ENCODE peak calls at places on chromosome 22, in six cellular contexts. One of them, this sample, is unnamed.

GRCh38 chr22:36197065-36197440 is 4.6 kb downstream of the APOL4 start:
- DNase-seq in IMR-90: peak
- DNase-seq in heart right ventricle: no peak
- DNase-seq in CD8-positive, alpha-beta T cell: no peak
- DNase-seq in cardiac muscle cell: peak
- DNase-seq in HL-60: no peak
- DNase-seq in this sample: peak

GRCh38 chr22:19052941-19053551 is 69.2 kb downstream of the DGCR2 start:
- DNase-seq in IMR-90: no peak
- DNase-seq in heart right ventricle: no peak
- DNase-seq in CD8-positive, alpha-beta T cell: no peak
- DNase-seq in cardiac muscle cell: no peak
- DNase-seq in HL-60: no peak
- DNase-seq in this sample: no peak

GRCh38 chr22:19223110-19223509 is 44.6 kb upstream of the SLC25A1 start:
- DNase-seq in IMR-90: no peak
- DNase-seq in heart right ventricle: no peak
- DNase-seq in CD8-positive, alpha-beta T cell: no peak
- DNase-seq in cardiac muscle cell: no peak
- DNase-seq in HL-60: no peak
- DNase-seq in this sample: no peak

GRCh38 chr22:30605449-30606110 is 1.4 kb upstream of the TCN2 start:
- DNase-seq in IMR-90: peak
- DNase-seq in heart right ventricle: peak
- DNase-seq in CD8-positive, alpha-beta T cell: peak
- DNase-seq in cardiac muscle cell: peak
- DNase-seq in HL-60: peak
- DNase-seq in this sample: peak

GRCh38 chr22:44026630-44027511 is 2.8 kb downstream of the PARVB start:
- DNase-seq in IMR-90: peak
- DNase-seq in heart right ventricle: peak
- DNase-seq in CD8-positive, alpha-beta T cell: peak
- DNase-seq in cardiac muscle cell: peak
- DNase-seq in HL-60: peak
- DNase-seq in this sample: peak

GRCh38 chr22:30298005-30298701 is 8.8 kb upstream of the CASTOR1 start:
- DNase-seq in IMR-90: no peak
- DNase-seq in heart right ventricle: no peak
- DNase-seq in CD8-positive, alpha-beta T cell: no peak
- DNase-seq in cardiac muscle cell: no peak
- DNase-seq in HL-60: no peak
- DNase-seq in this sample: no peak

GRCh38 chr22:30640839-30641430 is 5.4 kb downstream of the SLC35E4 start:
- DNase-seq in IMR-90: no peak
- DNase-seq in heart right ventricle: no peak
- DNase-seq in CD8-positive, alpha-beta T cell: no peak
- DNase-seq in cardiac muscle cell: no peak
- DNase-seq in HL-60: no peak
- DNase-seq in this sample: no peak

GRCh38 chr22:45192701-45193187 is 29.0 kb downstream of the NUP50 start:
- DNase-seq in IMR-90: no peak
- DNase-seq in heart right ventricle: no peak
- DNase-seq in CD8-positive, alpha-beta T cell: no peak
- DNase-seq in cardiac muscle cell: no peak
- DNase-seq in HL-60: no peak
- DNase-seq in this sample: no peak

GRCh38 chr22:31983911-31984661 is 39.8 kb downstream of the YWHAH start:
- DNase-seq in IMR-90: no peak
- DNase-seq in heart right ventricle: no peak
- DNase-seq in CD8-positive, alpha-beta T cell: no peak
- DNase-seq in cardiac muscle cell: peak
- DNase-seq in HL-60: no peak
- DNase-seq in this sample: no peak

GRCh38 chr22:43166132-43166930 is 15.0 kb downstream of the TSPO start:
- DNase-seq in IMR-90: no peak
- DNase-seq in heart right ventricle: no peak
- DNase-seq in CD8-positive, alpha-beta T cell: no peak
- DNase-seq in cardiac muscle cell: no peak
- DNase-seq in HL-60: no peak
- DNase-seq in this sample: no peak

GRCh38 chr22:44550666-44551491 is 52.8 kb upstream of the RTL6 start:
- DNase-seq in IMR-90: peak
- DNase-seq in heart right ventricle: peak
- DNase-seq in CD8-positive, alpha-beta T cell: no peak
- DNase-seq in cardiac muscle cell: peak
- DNase-seq in HL-60: no peak
- DNase-seq in this sample: no peak

GRCh38 chr22:19036523-19037273 is 85.5 kb downstream of the DGCR2 start:
- DNase-seq in IMR-90: peak
- DNase-seq in heart right ventricle: no peak
- DNase-seq in CD8-positive, alpha-beta T cell: no peak
- DNase-seq in cardiac muscle cell: peak
- DNase-seq in HL-60: peak
- DNase-seq in this sample: peak

GRCh38 chr22:48143856-48144255 is 1381.4 kb downstream of the TBC1D22A start:
- DNase-seq in IMR-90: no peak
- DNase-seq in heart right ventricle: no peak
- DNase-seq in CD8-positive, alpha-beta T cell: no peak
- DNase-seq in cardiac muscle cell: no peak
- DNase-seq in HL-60: no peak
- DNase-seq in this sample: no peak
- H3K4me3 ChIP-seq in IMR-90: no peak
- H3K4me3 ChIP-seq in heart right ventricle: no peak
- H3K4me3 ChIP-seq in CD8-positive, alpha-beta T cell: no peak
- H3K4me3 ChIP-seq in cardiac muscle cell: no peak
- H3K4me3 ChIP-seq in HL-60: no peak
- H3K4me3 ChIP-seq in this sample: no peak

GRCh38 chr22:24145446-24146189 is 35.7 kb upstream of the SUSD2 start:
- DNase-seq in IMR-90: no peak
- DNase-seq in heart right ventricle: no peak
- DNase-seq in CD8-positive, alpha-beta T cell: no peak
- DNase-seq in cardiac muscle cell: no peak
- DNase-seq in HL-60: no peak
- DNase-seq in this sample: no peak
- H3K4me3 ChIP-seq in IMR-90: no peak
- H3K4me3 ChIP-seq in heart right ventricle: no peak
- H3K4me3 ChIP-seq in CD8-positive, alpha-beta T cell: no peak
- H3K4me3 ChIP-seq in cardiac muscle cell: no peak
- H3K4me3 ChIP-seq in HL-60: no peak
- H3K4me3 ChIP-seq in this sample: no peak

DNA sequence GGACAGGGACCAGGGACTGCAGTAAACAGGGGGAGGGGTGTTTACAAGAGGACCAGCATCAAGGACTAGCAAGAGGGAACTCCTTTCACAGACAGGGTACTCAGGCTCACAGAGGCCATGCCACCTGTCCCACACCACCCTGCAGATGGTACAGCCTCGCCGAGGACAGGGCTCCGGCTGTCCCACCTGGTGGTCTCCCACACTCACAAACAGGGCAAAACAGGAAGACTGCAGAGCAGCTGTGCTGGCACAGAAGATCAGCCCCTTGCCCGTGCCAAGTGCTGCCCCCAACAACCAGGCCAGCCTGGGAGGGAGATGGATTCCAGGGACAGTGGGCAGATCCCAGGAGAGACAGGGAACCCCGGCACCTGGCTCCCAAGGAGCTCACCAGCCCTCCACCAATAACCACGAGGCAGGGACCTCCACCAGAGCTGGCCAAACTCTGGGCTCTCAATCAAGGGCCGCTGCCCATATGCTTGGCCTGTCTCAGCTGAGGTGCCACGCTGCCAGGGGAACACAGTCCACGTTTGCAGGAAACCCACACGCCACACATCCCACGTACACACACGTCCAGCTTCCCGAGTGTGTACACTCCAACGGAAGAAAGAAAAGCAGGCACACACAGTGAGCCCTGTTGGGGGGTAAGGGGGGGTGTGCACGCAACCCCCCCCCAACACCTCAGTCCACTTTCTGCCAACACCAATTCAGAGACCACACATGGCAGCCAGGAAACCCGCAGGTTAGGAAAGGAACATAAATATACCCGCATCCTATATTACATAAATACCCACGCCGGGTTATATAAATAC is 2.0 kb downstream of the CSNK1E start:
- DNase-seq in IMR-90: peak
- DNase-seq in heart right ventricle: peak
- DNase-seq in CD8-positive, alpha-beta T cell: peak
- DNase-seq in cardiac muscle cell: peak
- DNase-seq in HL-60: no peak
- DNase-seq in this sample: no peak
- H3K4me3 ChIP-seq in IMR-90: peak
- H3K4me3 ChIP-seq in heart right ventricle: peak
- H3K4me3 ChIP-seq in CD8-positive, alpha-beta T cell: peak
- H3K4me3 ChIP-seq in cardiac muscle cell: peak
- H3K4me3 ChIP-seq in HL-60: peak
- H3K4me3 ChIP-seq in this sample: peak

DNA sequence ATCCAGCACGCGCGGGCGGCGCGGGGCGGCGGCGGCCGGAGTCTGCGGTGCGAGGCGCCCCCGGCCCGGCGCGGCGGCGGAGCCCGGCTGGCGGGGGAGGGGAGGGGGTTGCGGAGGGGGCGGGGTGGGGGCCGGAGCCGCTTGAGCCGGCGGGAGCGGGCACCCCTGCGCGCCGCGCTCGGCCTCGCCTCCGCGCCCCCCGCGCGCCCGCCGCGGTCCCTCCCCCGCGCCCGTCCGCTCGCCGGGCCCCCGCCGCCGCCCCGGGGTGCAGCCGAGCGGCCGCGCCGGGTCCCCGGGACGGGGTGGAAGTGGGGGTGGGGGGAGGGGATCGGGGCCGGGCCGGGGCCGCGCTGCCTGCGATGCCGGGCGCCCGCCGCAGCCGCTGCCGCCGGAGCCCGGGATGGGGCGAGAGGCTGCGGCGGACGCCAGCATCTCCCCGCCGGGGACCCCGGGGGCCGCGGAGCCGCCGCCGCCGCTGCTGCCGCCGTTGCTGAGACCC is 284 bp downstream of the MGAT3 start:
- DNase-seq in IMR-90: no peak
- DNase-seq in heart right ventricle: no peak
- DNase-seq in CD8-positive, alpha-beta T cell: no peak
- DNase-seq in cardiac muscle cell: no peak
- DNase-seq in HL-60: no peak
- DNase-seq in this sample: no peak
- H3K4me3 ChIP-seq in IMR-90: peak
- H3K4me3 ChIP-seq in heart right ventricle: peak
- H3K4me3 ChIP-seq in CD8-positive, alpha-beta T cell: no peak
- H3K4me3 ChIP-seq in cardiac muscle cell: peak
- H3K4me3 ChIP-seq in HL-60: no peak
- H3K4me3 ChIP-seq in this sample: peak

GRCh38 chr22:47612136-47612910 is 849.9 kb downstream of the TBC1D22A start:
- DNase-seq in IMR-90: no peak
- DNase-seq in heart right ventricle: no peak
- DNase-seq in CD8-positive, alpha-beta T cell: no peak
- DNase-seq in cardiac muscle cell: no peak
- DNase-seq in HL-60: no peak
- DNase-seq in this sample: no peak

GRCh38 chr22:47616396-47617020 is 854.1 kb downstream of the TBC1D22A start:
- DNase-seq in IMR-90: no peak
- DNase-seq in heart right ventricle: no peak
- DNase-seq in CD8-positive, alpha-beta T cell: no peak
- DNase-seq in cardiac muscle cell: no peak
- DNase-seq in HL-60: no peak
- DNase-seq in this sample: no peak

GRCh38 chr22:47610766-47611165 is 848.3 kb downstream of the TBC1D22A start:
- DNase-seq in IMR-90: no peak
- DNase-seq in heart right ventricle: no peak
- DNase-seq in CD8-positive, alpha-beta T cell: no peak
- DNase-seq in cardiac muscle cell: no peak
- DNase-seq in HL-60: no peak
- DNase-seq in this sample: no peak

GRCh38 chr22:47615051-47615450 is 852.6 kb downstream of the TBC1D22A start:
- DNase-seq in IMR-90: no peak
- DNase-seq in heart right ventricle: no peak
- DNase-seq in CD8-positive, alpha-beta T cell: no peak
- DNase-seq in cardiac muscle cell: no peak
- DNase-seq in HL-60: no peak
- DNase-seq in this sample: no peak

GRCh38 chr22:47613606-47614350 is 851.3 kb downstream of the TBC1D22A start:
- DNase-seq in IMR-90: no peak
- DNase-seq in heart right ventricle: no peak
- DNase-seq in CD8-positive, alpha-beta T cell: no peak
- DNase-seq in cardiac muscle cell: no peak
- DNase-seq in HL-60: no peak
- DNase-seq in this sample: no peak
- H3K4me3 ChIP-seq in IMR-90: no peak
- H3K4me3 ChIP-seq in heart right ventricle: no peak
- H3K4me3 ChIP-seq in CD8-positive, alpha-beta T cell: no peak
- H3K4me3 ChIP-seq in cardiac muscle cell: no peak
- H3K4me3 ChIP-seq in HL-60: no peak
- H3K4me3 ChIP-seq in this sample: no peak

DNA sequence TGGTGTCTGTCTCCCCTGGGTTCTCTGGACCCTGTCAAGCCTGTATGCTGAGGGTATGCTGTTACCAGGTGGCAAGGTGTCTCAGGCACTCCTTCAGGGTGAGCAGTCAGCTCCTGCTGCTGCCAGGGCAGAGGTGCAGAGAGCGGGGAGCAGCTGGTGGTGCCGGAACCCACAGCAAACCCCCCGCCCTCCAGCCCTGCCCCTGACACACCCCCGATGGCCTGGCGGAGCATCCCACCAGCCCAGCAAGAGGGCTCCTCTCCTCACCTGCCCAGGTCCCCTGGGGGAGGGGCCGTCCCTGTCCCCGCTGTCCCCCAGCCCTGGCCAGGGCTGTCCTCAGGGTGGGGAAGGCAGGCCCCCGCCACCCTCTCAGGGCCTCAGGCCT is 12.0 kb upstream of the PIM3 start:
- DNase-seq in IMR-90: no peak
- DNase-seq in heart right ventricle: no peak
- DNase-seq in CD8-positive, alpha-beta T cell: no peak
- DNase-seq in cardiac muscle cell: no peak
- DNase-seq in HL-60: no peak
- DNase-seq in this sample: no peak
- H3K4me3 ChIP-seq in IMR-90: no peak
- H3K4me3 ChIP-seq in heart right ventricle: no peak
- H3K4me3 ChIP-seq in CD8-positive, alpha-beta T cell: no peak
- H3K4me3 ChIP-seq in cardiac muscle cell: no peak
- H3K4me3 ChIP-seq in HL-60: no peak
- H3K4me3 ChIP-seq in this sample: no peak

DNA sequence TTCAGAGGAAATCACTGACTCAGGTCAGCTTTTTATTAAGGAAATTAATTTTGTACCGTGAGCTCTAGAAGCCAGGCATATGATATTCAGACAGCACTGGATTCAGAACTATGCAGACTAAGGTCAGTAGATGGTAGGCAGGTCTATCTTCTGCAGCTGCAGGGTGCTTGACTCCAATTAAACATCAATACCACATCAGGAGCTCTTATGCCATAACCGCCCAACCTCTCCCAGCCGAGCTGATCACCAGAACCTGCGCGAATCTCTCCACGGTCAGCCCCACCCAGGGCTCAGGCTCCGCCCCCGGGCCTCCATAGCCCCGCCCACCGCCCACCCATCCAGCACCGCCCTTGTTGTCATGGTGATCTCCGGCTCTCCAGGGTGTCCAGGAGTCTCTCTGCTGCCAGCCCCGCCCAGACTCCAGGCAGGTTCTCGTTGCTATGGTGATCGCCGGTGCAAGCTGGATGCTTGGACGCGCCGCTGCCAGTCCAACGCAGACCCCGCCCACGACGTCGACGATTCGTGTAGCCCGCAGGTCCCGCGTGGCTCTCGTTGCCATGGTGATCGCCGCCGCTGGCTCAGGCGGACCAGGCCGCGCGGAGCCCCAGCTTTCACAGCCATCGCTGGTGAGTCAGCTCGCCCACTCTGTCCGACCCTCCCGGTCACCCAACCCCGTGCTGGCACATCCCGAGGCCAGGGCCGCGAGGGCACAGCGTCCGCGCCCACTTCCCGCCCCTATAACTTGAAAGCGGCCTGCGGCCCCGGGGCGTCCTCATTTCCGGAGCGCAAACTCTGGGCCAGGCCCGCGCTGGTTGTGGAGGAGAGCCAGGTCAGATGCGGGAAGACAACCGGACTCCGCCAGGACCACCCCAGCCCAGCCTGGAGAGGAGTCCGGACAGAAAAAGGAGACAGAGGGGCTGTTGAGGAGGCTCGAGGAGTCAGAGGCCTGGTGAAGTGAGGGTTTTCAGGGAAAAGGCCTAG is at the start of gene RAB36:
- DNase-seq in IMR-90: peak
- DNase-seq in heart right ventricle: peak
- DNase-seq in CD8-positive, alpha-beta T cell: peak
- DNase-seq in cardiac muscle cell: peak
- DNase-seq in HL-60: peak
- DNase-seq in this sample: peak
- H3K4me3 ChIP-seq in IMR-90: peak
- H3K4me3 ChIP-seq in heart right ventricle: peak
- H3K4me3 ChIP-seq in CD8-positive, alpha-beta T cell: peak
- H3K4me3 ChIP-seq in cardiac muscle cell: peak
- H3K4me3 ChIP-seq in HL-60: no peak
- H3K4me3 ChIP-seq in this sample: peak